ENCODE peak calls at places on chromosomes 6 and 20, in four cellular contexts. One of them, this sample, is unnamed.

GRCh38 chr6:28719275-28719940 is 193.7 kb downstream of the GPX5 start:
- DNase-seq in choroid plexus epithelial cell: peak
- DNase-seq in mucosa of descending colon: no peak
- DNase-seq in fibroblast of lung: no peak
- DNase-seq in this sample: peak

GRCh38 chr6:11055127-11055627 is 11.1 kb upstream of the ELOVL2 start:
- DNase-seq in mucosa of descending colon: no peak
- DNase-seq in fibroblast of lung: peak
- DNase-seq in choroid plexus epithelial cell: no peak
- DNase-seq in this sample: no peak

GRCh38 chr20:32549842-32550241 is 35.3 kb downstream of the NOL4L start:
- DNase-seq in mucosa of descending colon: no peak
- DNase-seq in fibroblast of lung: no peak
- DNase-seq in choroid plexus epithelial cell: no peak
- DNase-seq in this sample: no peak

GRCh38 chr6:163300838-163301237 is 113.7 kb upstream of the QKI start:
- DNase-seq in mucosa of descending colon: no peak
- DNase-seq in fibroblast of lung: no peak
- DNase-seq in choroid plexus epithelial cell: no peak
- DNase-seq in this sample: no peak

GRCh38 chr6:151292974-151293373 is 53.2 kb downstream of the AKAP12 start:
- DNase-seq in fibroblast of lung: peak
- DNase-seq in mucosa of descending colon: no peak
- DNase-seq in choroid plexus epithelial cell: peak
- DNase-seq in this sample: peak

GRCh38 chr6:20071998-20072397 is 140.3 kb downstream of the MBOAT1 start:
- DNase-seq in fibroblast of lung: no peak
- DNase-seq in choroid plexus epithelial cell: no peak
- DNase-seq in mucosa of descending colon: no peak
- DNase-seq in this sample: no peak

GRCh38 chr20:5835870-5836269 is 85.7 kb downstream of the SHLD1 start:
- DNase-seq in fibroblast of lung: peak
- DNase-seq in choroid plexus epithelial cell: peak
- DNase-seq in mucosa of descending colon: no peak
- DNase-seq in this sample: peak

GRCh38 chr20:63100926-63101699 is 94.3 kb upstream of the BHLHE23 start:
- DNase-seq in choroid plexus epithelial cell: no peak
- DNase-seq in fibroblast of lung: no peak
- DNase-seq in mucosa of descending colon: no peak
- DNase-seq in this sample: no peak

GRCh38 chr6:112296122-112296521 is 41.8 kb upstream of the LAMA4 start:
- DNase-seq in choroid plexus epithelial cell: peak
- DNase-seq in mucosa of descending colon: no peak
- DNase-seq in fibroblast of lung: peak
- DNase-seq in this sample: peak

DNA sequence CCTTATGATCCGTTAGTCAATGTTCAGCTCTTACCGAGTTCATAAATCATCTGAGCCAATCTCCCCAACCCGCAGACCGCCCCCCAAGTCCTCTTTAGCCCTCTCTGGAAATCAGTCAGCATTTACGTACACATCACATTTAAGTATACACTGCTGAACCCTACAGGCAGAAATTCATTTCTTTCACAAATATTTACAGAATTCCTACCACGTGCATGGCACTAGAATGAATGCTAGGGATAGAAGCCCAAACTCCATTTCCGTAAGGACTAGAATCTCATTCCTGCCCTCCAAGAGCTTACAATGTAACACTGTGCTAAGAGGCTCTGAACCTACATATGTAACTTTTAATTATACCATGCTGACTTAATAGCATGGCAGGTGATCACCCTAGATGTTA is 1.8 kb downstream of the OSER1 start:
- DNase-seq in fibroblast of lung: peak
- DNase-seq in choroid plexus epithelial cell: peak
- DNase-seq in mucosa of descending colon: no peak
- DNase-seq in this sample: peak
- TF ChIP-seq CTCF in fibroblast of lung: no peak
- TF ChIP-seq CTCF in choroid plexus epithelial cell: peak
- TF ChIP-seq CTCF in mucosa of descending colon: no peak
- TF ChIP-seq CTCF in this sample: no peak

DNA sequence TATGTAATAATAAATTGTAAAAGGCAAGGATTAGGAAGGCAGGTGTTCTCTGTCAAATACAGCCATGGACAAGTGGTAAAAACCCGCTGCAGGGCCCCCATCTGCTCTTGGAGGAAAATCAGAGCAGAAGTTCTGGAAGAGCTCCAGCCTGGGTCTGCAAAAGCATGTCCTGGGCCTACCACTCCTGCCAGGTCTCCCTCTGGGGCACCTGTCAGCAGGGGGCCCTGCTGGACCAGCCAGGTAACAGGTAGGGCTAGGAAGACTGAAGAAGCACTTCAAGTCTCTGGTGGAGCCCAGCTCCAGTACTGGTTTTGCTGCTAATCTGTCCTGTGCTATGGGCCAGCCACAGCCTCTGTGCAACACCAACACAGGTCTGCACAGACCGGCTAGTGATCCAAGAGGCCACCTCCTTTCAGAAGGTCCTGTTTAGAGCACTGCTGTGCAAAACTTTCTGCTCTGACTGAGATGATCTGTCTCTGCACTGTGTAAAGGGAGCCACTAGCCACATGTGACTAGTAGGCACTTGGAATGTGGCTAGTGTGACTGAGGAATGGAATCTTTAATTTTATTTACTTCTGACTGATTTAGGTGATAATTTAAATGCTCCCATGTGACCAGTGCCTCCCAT is 30.2 kb downstream of the RRBP1 start:
- DNase-seq in fibroblast of lung: peak
- DNase-seq in choroid plexus epithelial cell: no peak
- DNase-seq in mucosa of descending colon: no peak
- DNase-seq in this sample: no peak
- TF ChIP-seq CTCF in fibroblast of lung: no peak
- TF ChIP-seq CTCF in choroid plexus epithelial cell: no peak
- TF ChIP-seq CTCF in mucosa of descending colon: no peak
- TF ChIP-seq CTCF in this sample: no peak

GRCh38 chr6:71852951-71853350 is 33.4 kb upstream of the RIMS1 start:
- DNase-seq in mucosa of descending colon: no peak
- DNase-seq in fibroblast of lung: no peak
- DNase-seq in choroid plexus epithelial cell: no peak
- DNase-seq in this sample: no peak

GRCh38 chr6:71851214-71851613 is 35.1 kb upstream of the RIMS1 start:
- DNase-seq in fibroblast of lung: peak
- DNase-seq in mucosa of descending colon: no peak
- DNase-seq in choroid plexus epithelial cell: no peak
- DNase-seq in this sample: no peak

DNA sequence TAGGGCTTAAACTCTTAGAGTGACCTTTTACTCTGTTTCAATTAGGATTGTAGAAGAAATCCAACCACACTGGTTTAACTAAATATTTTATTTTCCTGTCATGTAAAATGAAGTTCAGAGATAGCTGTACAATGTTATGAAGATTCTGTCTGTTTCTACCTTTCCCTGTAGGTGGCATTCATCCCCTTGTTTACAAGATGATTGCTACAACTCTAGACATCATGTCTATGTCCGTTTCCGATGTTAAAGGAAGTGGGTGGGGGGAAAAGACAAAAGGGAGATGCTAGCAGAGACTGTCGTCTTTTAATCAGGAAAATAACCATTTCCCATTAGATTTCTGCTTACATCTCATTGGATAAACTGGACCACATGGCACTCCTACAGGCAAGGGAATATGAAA is 30.9 kb upstream of the RIMS1 start:
- DNase-seq in mucosa of descending colon: no peak
- DNase-seq in fibroblast of lung: no peak
- DNase-seq in choroid plexus epithelial cell: no peak
- DNase-seq in this sample: no peak
- TF ChIP-seq CTCF in mucosa of descending colon: no peak
- TF ChIP-seq CTCF in fibroblast of lung: no peak
- TF ChIP-seq CTCF in choroid plexus epithelial cell: no peak
- TF ChIP-seq CTCF in this sample: no peak

DNA sequence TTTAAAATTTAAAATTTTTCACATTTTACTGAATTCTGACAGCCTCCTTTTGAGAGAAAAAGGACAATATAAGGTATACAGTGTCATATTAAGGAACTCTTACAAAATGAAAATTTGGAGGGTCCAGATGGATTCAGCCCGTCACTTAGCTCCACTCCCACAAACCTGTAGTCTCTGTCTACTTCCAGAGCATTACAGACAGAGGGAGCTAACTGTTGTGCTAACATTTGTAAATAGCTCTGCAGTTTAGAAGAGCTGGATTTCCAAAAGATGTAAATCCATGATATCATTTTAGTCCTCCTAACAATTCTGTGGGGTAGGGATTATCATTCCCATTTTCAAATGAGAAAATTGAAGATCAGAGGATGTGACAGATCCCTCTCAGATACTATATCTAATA is 16.1 kb upstream of the SERINC3 start:
- DNase-seq in fibroblast of lung: peak
- DNase-seq in mucosa of descending colon: no peak
- DNase-seq in choroid plexus epithelial cell: peak
- DNase-seq in this sample: peak
- TF ChIP-seq CTCF in fibroblast of lung: peak
- TF ChIP-seq CTCF in mucosa of descending colon: no peak
- TF ChIP-seq CTCF in choroid plexus epithelial cell: peak
- TF ChIP-seq CTCF in this sample: peak

GRCh38 chr20:58829531-58829941 is 21.2 kb downstream of the GNAS-AS1 start:
- DNase-seq in mucosa of descending colon: no peak
- DNase-seq in fibroblast of lung: no peak
- DNase-seq in choroid plexus epithelial cell: peak
- DNase-seq in this sample: peak
- TF ChIP-seq CTCF in mucosa of descending colon: no peak
- TF ChIP-seq CTCF in fibroblast of lung: no peak
- TF ChIP-seq CTCF in choroid plexus epithelial cell: no peak
- TF ChIP-seq CTCF in this sample: no peak

GRCh38 chr20:10660661-10661060 is 13.1 kb downstream of the JAG1 start:
- DNase-seq in choroid plexus epithelial cell: no peak
- DNase-seq in fibroblast of lung: no peak
- DNase-seq in mucosa of descending colon: no peak
- DNase-seq in this sample: no peak

GRCh38 chr20:10662661-10663458 is 10.9 kb downstream of the JAG1 start:
- DNase-seq in choroid plexus epithelial cell: no peak
- DNase-seq in mucosa of descending colon: peak
- DNase-seq in fibroblast of lung: no peak
- DNase-seq in this sample: no peak

GRCh38 chr20:10661261-10661660 is 12.5 kb downstream of the JAG1 start:
- DNase-seq in fibroblast of lung: no peak
- DNase-seq in mucosa of descending colon: no peak
- DNase-seq in choroid plexus epithelial cell: no peak
- DNase-seq in this sample: no peak

GRCh38 chr20:10659651-10660601 is 13.9 kb downstream of the JAG1 start:
- DNase-seq in fibroblast of lung: no peak
- DNase-seq in choroid plexus epithelial cell: no peak
- DNase-seq in mucosa of descending colon: no peak
- DNase-seq in this sample: no peak

DNA sequence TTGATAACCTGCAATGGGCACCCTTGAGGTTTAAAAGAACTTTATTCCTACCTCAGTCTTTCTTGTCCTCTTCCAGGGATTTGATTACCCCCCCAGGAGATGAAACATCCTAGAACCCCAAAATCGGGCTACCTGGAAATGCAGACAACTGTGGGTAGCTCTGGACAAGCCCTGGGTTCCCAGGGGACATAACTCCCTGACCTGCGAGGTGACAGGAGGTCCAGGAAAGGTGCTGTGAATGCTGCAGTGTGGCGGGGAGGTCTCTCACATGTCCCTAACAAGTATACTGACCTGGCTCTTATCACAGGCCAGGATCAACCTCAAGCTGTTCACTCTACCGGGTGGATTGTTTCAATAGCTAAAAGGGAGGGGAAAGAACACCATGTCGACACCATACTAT is 11.6 kb downstream of the JAG1 start:
- DNase-seq in mucosa of descending colon: no peak
- DNase-seq in fibroblast of lung: no peak
- DNase-seq in choroid plexus epithelial cell: no peak
- DNase-seq in this sample: no peak
- TF ChIP-seq CTCF in mucosa of descending colon: no peak
- TF ChIP-seq CTCF in fibroblast of lung: no peak
- TF ChIP-seq CTCF in choroid plexus epithelial cell: no peak
- TF ChIP-seq CTCF in this sample: no peak

GRCh38 chr20:46636981-46637860 is 14.0 kb downstream of the SLC13A3 start:
- DNase-seq in mucosa of descending colon: no peak
- DNase-seq in choroid plexus epithelial cell: no peak
- DNase-seq in fibroblast of lung: no peak
- DNase-seq in this sample: no peak
- TF ChIP-seq CTCF in mucosa of descending colon: no peak
- TF ChIP-seq CTCF in choroid plexus epithelial cell: no peak
- TF ChIP-seq CTCF in fibroblast of lung: no peak
- TF ChIP-seq CTCF in this sample: no peak

DNA sequence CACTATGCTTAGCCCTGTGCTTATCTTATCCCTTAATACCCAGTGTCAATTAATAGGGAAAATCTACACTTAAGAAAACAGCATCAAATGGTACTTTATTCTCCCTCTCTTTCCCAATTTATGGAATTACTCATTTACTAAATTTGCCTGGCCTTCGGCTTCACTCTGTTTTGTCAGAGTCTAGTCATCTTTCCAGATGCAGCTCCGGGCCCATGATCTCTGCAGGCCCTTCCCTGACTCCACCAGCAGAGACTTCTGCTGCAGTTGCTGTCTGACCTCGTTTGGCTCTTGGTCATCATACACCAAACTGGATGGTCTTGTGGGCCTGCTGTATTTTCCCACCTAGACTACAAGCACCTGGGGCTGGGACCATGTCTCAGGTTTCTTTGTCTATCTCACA is 27.4 kb downstream of the MRS2 start:
- DNase-seq in fibroblast of lung: no peak
- DNase-seq in mucosa of descending colon: no peak
- DNase-seq in choroid plexus epithelial cell: no peak
- DNase-seq in this sample: no peak
- TF ChIP-seq CTCF in fibroblast of lung: no peak
- TF ChIP-seq CTCF in mucosa of descending colon: no peak
- TF ChIP-seq CTCF in choroid plexus epithelial cell: no peak
- TF ChIP-seq CTCF in this sample: no peak

DNA sequence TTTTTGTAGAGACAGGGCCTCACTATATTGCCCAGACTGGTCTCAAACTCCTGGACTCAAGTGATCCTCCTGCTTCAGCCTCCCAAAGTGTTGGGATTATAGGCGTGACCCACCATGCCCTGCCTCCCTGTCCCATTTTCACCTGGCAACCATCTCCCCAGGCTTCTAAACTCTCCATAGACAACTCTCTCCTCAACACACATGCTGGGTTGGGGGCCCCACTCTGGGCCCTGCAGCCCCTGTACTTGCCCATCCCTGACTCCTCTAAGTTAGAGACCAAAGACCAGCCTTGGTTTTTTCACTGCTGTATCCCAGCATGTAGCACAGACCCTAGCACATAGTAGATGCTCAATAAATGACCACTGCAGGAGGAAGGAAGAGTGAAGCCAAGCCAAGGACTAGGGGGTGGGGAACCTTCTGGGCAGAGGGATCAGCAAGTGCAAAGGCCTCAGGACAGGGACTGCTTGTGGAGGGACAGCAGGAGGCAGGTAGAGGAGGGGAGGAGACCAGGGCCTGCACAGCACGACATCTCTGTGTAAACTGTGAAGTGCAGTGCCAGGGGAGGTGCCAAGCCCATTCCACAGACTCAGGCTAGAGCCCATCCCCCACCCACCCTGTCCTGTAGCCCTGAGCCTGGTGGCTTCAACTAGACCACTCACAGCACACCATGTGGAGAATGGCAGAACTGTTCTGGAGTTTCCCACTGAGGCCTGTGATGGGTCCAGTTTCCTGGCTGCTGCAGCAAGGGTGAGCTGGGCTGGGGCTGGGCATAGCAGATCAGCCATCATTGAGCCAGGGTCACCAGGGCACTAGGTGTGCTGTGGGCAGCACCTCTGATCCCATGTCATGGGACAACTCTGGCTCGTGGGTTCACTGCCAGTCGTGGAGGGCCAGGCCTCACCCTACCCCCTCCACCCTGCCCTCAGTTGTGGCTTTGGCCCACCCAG is 3.4 kb upstream of the SRC start:
- DNase-seq in fibroblast of lung: no peak
- DNase-seq in choroid plexus epithelial cell: no peak
- DNase-seq in mucosa of descending colon: no peak
- DNase-seq in this sample: no peak
- TF ChIP-seq CTCF in fibroblast of lung: no peak
- TF ChIP-seq CTCF in choroid plexus epithelial cell: peak
- TF ChIP-seq CTCF in mucosa of descending colon: no peak
- TF ChIP-seq CTCF in this sample: peak